ENCODE peak calls at places on chromosomes 4 and X, in seven cellular contexts. C, O, R, E, D, Z and Q are unnamed samples.

GRCh38 chr4:149555146-149555545 is 260.5 kb downstream of the IQCM start:
- DNase-seq in C (no peak), O (no peak), R (no peak), E (no peak), D (peak), Z (no peak), Q (peak)

GRCh38 chrX:7574325-7574724 is 268.6 kb upstream of the VCX start:
- DNase-seq in C (no peak), O (no peak), R (peak), E (peak), D (no peak), Z (no peak), Q (peak)

GRCh38 chr4:109921384-109921808 is 8.7 kb downstream of the EGF start:
- DNase-seq in C (no peak), O (no peak), R (no peak), E (no peak), D (peak), Z (no peak), Q (peak)

GRCh38 chrX:120459313-120459712 is 9.8 kb downstream of the LAMP2 start:
- DNase-seq in C (no peak), O (no peak), R (no peak), E (no peak), D (no peak), Z (no peak), Q (no peak)

GRCh38 chrX:24463077-24463476 is 2.0 kb upstream of the PDK3 start:
- DNase-seq in C (no peak), O (no peak), R (no peak), E (no peak), D (no peak), Z (no peak), Q (no peak)

GRCh38 chrX:103399744-103400143 is 23.4 kb downstream of the BEX3 start:
- DNase-seq in C (no peak), O (no peak), R (no peak), E (no peak), D (no peak), Z (no peak), Q (peak)

GRCh38 chrX:74343970-74344622 is 40.1 kb downstream of the ZCCHC13 start:
- DNase-seq in C (no peak), O (no peak), R (peak), E (peak), D (peak), Z (peak), Q (peak)

GRCh38 chr4:185839204-185839712 is 27.3 kb upstream of the SORBS2 start:
- DNase-seq in C (no peak), O (no peak), R (no peak), E (peak), D (peak), Z (no peak), Q (peak)

GRCh38 chrX:137118136-137118535 is 84.3 kb upstream of the GPR101 start:
- DNase-seq in C (no peak), O (no peak), R (no peak), E (no peak), D (no peak), Z (no peak), Q (peak)

GRCh38 chrX:133749370-133749769 is 236.0 kb downstream of the GPC3 start:
- DNase-seq in C (no peak), O (no peak), R (no peak), E (no peak), D (no peak), Z (no peak), Q (no peak)

GRCh38 chrX:11341274-11342256 is 48.4 kb downstream of the AMELX start:
- DNase-seq in C (no peak), O (peak), R (no peak), E (no peak), D (peak), Z (peak), Q (peak)

GRCh38 chr4:136442447-136442846 is 1089.8 kb downstream of the PCDH18 start:
- DNase-seq in C (no peak), O (no peak), R (no peak), E (no peak), D (no peak), Z (no peak), Q (no peak)

GRCh38 chr4:85901500-85901899 is 426.6 kb downstream of the ARHGAP24 start:
- DNase-seq in C (no peak), O (no peak), R (no peak), E (no peak), D (no peak), Z (no peak), Q (peak)

GRCh38 chr4:94564252-94564651 is 112.5 kb downstream of the PDLIM5 start:
- DNase-seq in C (no peak), O (no peak), R (peak), E (no peak), D (no peak), Z (no peak), Q (no peak)

GRCh38 chr4:158074851-158075250 is 98.0 kb downstream of the GASK1B start:
- DNase-seq in C (no peak), O (no peak), R (no peak), E (no peak), D (no peak), Z (no peak), Q (no peak)

GRCh38 chr4:38621831-38622230 is 42.2 kb upstream of the KLF3 start:
- DNase-seq in C (no peak), O (no peak), R (no peak), E (no peak), D (no peak), Z (no peak), Q (no peak)

DNA sequence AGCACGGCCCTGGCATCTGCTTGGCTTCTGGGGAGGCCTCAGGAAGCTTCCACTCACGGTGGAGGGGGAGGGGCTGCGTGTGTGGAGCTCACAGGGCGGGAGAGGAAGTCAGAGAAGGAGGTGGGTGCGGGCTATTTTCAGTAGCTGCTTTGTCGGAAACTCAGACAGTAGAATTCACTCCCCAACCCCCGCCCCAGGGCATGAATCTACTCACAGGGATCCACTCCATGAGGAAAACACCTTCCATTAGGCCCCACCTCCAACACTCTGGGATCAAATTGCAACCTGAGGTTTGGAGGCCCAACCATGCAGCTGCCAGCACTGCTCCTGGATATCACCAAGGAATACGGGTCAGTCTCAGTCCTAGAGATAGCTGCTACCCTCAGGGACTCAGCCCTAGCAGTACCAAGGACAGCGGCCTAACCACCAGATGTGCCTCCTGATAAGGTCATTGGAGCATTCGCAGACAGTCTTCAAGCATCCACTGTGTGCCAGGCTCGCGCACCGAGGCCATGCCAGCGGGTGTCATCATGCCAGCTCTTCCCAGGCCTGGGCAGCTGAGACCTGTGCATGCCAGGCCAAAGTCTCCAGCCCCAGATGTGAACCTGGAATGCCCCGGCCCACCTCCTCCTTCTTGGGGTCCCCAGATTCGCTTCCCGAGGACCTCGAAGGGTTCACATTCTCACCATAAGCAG is 102.1 kb downstream of the ADRA2C start:
- DNase-seq in C (peak), O (no peak), R (no peak), E (peak), D (no peak), Z (no peak), Q (no peak)
- TF ChIP-seq CTCF in C (no peak), O (no peak), R (no peak), E (no peak), D (no peak), Z (no peak), Q (no peak)

DNA sequence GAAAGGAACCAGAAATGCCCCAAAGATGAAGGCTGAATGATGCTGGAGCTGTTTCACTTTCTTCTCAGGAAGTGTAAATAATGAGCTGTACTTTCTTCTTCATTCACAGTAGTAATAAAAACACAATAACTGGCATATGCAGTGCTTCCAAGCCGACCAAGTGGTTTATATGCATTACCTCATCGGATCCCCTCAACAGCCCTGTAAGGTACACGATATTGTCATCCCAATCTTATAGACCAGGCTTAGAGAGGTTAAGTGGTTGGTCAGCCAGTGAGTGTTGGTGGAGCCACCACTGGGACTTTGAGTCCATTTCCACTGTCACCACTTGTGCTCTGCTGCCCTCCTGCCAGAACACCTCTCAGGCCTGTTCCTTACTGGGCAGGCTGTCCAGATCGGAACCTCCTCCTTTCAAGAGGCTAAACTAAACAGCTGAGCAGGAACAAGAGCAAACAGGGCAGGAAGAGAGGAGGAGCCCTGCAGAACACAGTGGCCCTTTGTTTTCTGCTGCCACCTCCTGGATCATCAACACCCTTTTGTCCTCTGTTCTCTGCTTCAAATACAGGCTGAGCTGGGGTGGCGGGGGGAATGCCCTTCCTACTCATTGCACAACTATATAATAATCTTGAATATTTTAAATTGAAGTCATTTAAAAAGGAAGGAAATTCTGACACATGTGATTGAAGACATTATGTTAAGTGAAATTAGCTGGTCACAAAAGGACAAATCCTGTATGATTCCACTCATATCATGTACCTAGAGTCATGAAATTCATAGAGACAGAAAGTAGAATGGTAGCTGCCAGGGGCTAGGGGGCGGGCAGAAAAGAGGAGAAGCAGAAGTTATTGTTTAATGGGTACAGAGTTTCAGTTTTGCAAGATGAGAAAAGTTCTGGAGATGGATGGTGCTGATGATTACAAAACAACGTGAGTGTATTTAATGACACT is 112.5 kb upstream of the ATP6AP2 start:
- DNase-seq in C (no peak), O (peak), R (peak), E (peak), D (no peak), Z (peak), Q (peak)
- TF ChIP-seq CTCF in C (peak), O (peak), R (peak), E (no peak), D (peak), Z (no peak), Q (peak)

DNA sequence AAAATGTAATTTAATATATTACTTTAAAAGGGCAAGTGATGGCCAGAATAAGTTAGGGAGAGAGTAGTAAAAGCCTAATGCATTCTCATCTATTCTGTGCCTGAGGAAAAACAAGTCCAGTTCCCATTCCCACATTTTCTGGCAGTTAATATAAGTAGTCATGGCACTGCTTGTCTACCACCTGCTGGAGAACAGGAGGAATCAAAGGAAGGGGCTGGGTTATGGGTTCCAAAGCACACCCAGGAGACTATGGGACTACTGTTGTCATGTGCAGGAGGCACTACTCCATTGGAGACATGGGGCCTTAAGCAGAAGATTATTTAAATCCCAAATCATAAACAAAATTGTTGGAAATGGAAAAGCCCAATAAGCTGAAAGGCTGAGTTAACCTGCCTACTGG is 2618.6 kb downstream of the ARAP2 start:
- DNase-seq in C (no peak), O (no peak), R (no peak), E (no peak), D (no peak), Z (no peak), Q (peak)
- TF ChIP-seq CTCF in C (no peak), O (no peak), R (no peak), E (no peak), D (peak), Z (no peak), Q (no peak)

GRCh38 chr4:75895744-75896314 is 6.4 kb downstream of the PPEF2 start:
- DNase-seq in C (no peak), O (no peak), R (peak), E (no peak), D (no peak), Z (no peak), Q (peak)

GRCh38 chr4:75891611-75892010 is 10.6 kb downstream of the PPEF2 start:
- DNase-seq in C (no peak), O (no peak), R (no peak), E (no peak), D (no peak), Z (no peak), Q (no peak)

GRCh38 chr4:75889537-75890199 is 12.6 kb downstream of the PPEF2 start:
- DNase-seq in C (no peak), O (no peak), R (no peak), E (no peak), D (peak), Z (no peak), Q (no peak)

GRCh38 chr4:75892508-75892907 is 9.7 kb downstream of the PPEF2 start:
- DNase-seq in C (no peak), O (no peak), R (no peak), E (peak), D (no peak), Z (no peak), Q (no peak)
- TF ChIP-seq CTCF in C (no peak), O (no peak), R (no peak), E (no peak), D (peak), Z (no peak), Q (peak)

DNA sequence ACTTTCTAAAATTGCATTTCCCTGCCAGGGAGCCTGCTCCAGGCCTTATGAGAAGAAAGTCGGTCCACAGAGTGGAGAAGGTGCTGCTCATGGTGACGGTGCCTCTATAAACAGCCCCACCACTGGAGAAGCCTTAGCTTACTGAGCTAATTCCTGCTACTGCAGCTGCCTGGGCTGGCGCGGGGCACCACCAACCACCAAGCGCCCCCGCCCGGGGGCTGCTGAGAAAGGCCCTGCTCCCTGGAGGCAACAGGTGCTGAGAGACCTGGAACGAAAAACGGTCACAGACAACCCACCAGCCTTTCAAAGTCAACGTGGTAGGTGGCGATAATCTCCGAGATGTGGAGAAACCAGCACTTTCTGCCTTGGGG is 2.9 kb downstream of the HCFC1 start:
- DNase-seq in C (no peak), O (no peak), R (no peak), E (no peak), D (no peak), Z (no peak), Q (no peak)
- TF ChIP-seq CTCF in C (no peak), O (no peak), R (no peak), E (no peak), D (peak), Z (no peak), Q (no peak)